ENCODE peak calls at places on chromosome 7, in nine cellular contexts. R is foreskin fibroblast, S is pancreas, X is endodermal cell, U is fibroblast of lung, F is GM23338, I is AG10803, E is A549, T is heart left ventricle. D is an unnamed sample.

GRCh38 chr7:102287082-102287464 is 405 bp downstream of the SH2B2 start:
- DNase-seq in R (no peak), S (no peak), X (no peak), U (no peak), F (no peak), I (no peak), E (no peak), T (no peak), D (no peak)

GRCh38 chr7:108600399-108600798 is 30.7 kb downstream of the DNAJB9 start:
- DNase-seq in R (no peak), S (no peak), X (no peak), U (no peak), F (no peak), I (no peak), E (no peak), T (no peak), D (no peak)

GRCh38 chr7:17584822-17585221 is 286.4 kb downstream of the AHR start:
- DNase-seq in R (peak; percentile 28), S (no peak), X (no peak), U (peak; percentile 72), F (no peak), I (peak; percentile 87), E (no peak), T (no peak), D (peak; percentile 56)

GRCh38 chr7:155000795-155001194 is 2.1 kb downstream of the PAXIP1 start:
- DNase-seq in R (no peak), S (no peak), X (no peak), U (no peak), F (peak; percentile 46), I (no peak), E (no peak), T (no peak), D (no peak)

GRCh38 chr7:30453016-30453415 is 25.6 kb downstream of the NOD1 start:
- DNase-seq in R (no peak), S (no peak), X (no peak), U (no peak), F (no peak), I (no peak), E (no peak), T (no peak), D (no peak)

GRCh38 chr7:19079066-19079465 is 38.4 kb downstream of the TWIST1 start:
- DNase-seq in R (peak; percentile 68), S (no peak), X (no peak), U (peak; percentile 65), F (no peak), I (peak; percentile 54), E (no peak), T (no peak), D (peak; percentile 87)

GRCh38 chr7:28984631-28985030 is 26.5 kb upstream of the TRIL start:
- DNase-seq in R (peak; percentile 92), S (no peak), X (peak; percentile 71), U (peak; percentile 91), F (peak; percentile 49), I (peak; percentile 93), E (no peak), T (peak; percentile 55), D (peak; percentile 87)

GRCh38 chr7:75969704-75970498 is 24.5 kb downstream of the TMEM120A start:
- DNase-seq in R (no peak), S (no peak), X (no peak), U (no peak), F (no peak), I (no peak), E (no peak), T (no peak), D (no peak)

GRCh38 chr7:73742753-73743641 is 4.4 kb upstream of the ABHD11 start:
- DNase-seq in R (peak; percentile 44), S (peak; percentile 95), X (peak; percentile 100), U (no peak), F (peak; percentile 98), I (no peak), E (peak; percentile 61), T (no peak), D (peak; percentile 36)

GRCh38 chr7:130648580-130648979 is 20.0 kb downstream of the COPG2 start:
- DNase-seq in R (no peak), S (no peak), X (no peak), U (no peak), F (no peak), I (no peak), E (no peak), T (no peak), D (no peak)

GRCh38 chr7:37142943-37143342 is 305.7 kb downstream of the ELMO1 start:
- DNase-seq in R (no peak), S (no peak), X (no peak), U (no peak), F (no peak), I (peak; percentile 6), E (no peak), T (no peak), D (no peak)

DNA sequence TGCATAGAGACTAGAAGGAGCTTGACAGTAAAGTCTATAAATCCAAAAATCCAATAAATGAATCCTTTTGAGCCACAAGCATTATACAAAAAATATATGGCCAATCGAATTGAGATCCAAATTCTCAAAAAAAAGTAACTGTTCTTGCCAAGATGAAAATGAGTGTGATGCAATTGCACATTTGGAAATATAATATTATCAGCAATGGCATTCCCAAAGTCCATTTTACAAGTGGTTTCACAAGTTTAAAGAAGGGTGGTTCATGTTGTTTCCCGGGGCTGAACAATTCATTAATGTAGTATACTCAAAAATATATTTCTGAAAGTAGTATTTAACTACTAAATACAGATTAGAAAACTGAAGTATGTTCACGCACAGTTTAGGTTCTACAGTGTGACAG is 7.3 kb downstream of the RP9 start:
- DNase-seq in R (no peak), S (no peak), X (no peak), U (peak; percentile 25), F (no peak), I (peak; percentile 15), E (no peak), T (no peak), D (no peak)
- H3K4me3 ChIP-seq in R (no peak overlapping the region), S (no peak overlapping the region), X (no peak overlapping the region), U (no peak overlapping the region), F (no peak overlapping the region), I (no peak overlapping the region), E (no peak overlapping the region), T (no peak overlapping the region), D (no peak overlapping the region)

GRCh38 chr7:32071466-32072091 is 1.4 kb upstream of the PDE1C start:
- DNase-seq in R (no peak), S (no peak), X (peak; percentile 53), U (no peak), F (peak; percentile 21), I (no peak), E (no peak), T (no peak), D (no peak)
- H3K4me3 ChIP-seq in R (no peak overlapping the region), S (no peak overlapping the region), X (peak overlapping the region; percentile 86), U (peak overlapping the region; percentile 43), F (peak overlapping the region; percentile 90), I (peak overlapping the region; percentile 67), E (peak overlapping the region; percentile 58), T (peak overlapping the region; percentile 65), D (no peak overlapping the region)

GRCh38 chr7:128352138-128352537 is 8.4 kb upstream of the RBM28 start:
- DNase-seq in R (peak; percentile 61), S (peak; percentile 64), X (peak; percentile 96), U (peak; percentile 26), F (peak; percentile 95), I (peak; percentile 14), E (peak; percentile 22), T (no peak), D (peak; percentile 41)
- H3K4me3 ChIP-seq in R (no peak overlapping the region), S (no peak overlapping the region), X (no peak overlapping the region), U (no peak overlapping the region), F (peak overlapping the region; percentile 32), I (no peak overlapping the region), E (no peak overlapping the region), T (no peak overlapping the region), D (no peak overlapping the region)

GRCh38 chr7:50367098-50367497 is 62.6 kb downstream of the IKZF1 start:
- DNase-seq in R (no peak), S (no peak), X (no peak), U (no peak), F (no peak), I (no peak), E (no peak), T (no peak), D (no peak)
- H3K4me3 ChIP-seq in R (no peak overlapping the region), S (no peak overlapping the region), X (no peak overlapping the region), U (no peak overlapping the region), F (no peak overlapping the region), I (no peak overlapping the region), E (no peak overlapping the region), T (no peak overlapping the region), D (no peak overlapping the region)

GRCh38 chr7:27167170-27167505 is 1.8 kb upstream of the HOXA9 start:
- DNase-seq in R (peak; percentile 87), S (no peak), X (no peak), U (no peak), F (peak; percentile 20), I (peak; percentile 87), E (no peak), T (no peak), D (no peak)
- H3K4me3 ChIP-seq in R (peak overlapping the region; percentile 93), S (no peak overlapping the region), X (no peak overlapping the region), U (no peak overlapping the region), F (no peak overlapping the region), I (peak overlapping the region; percentile 87), E (no peak overlapping the region), T (no peak overlapping the region), D (no peak overlapping the region)

GRCh38 chr7:142795339-142795863 is 24.6 kb downstream of the PRSS2 start:
- DNase-seq in R (no peak), S (no peak), X (peak; percentile 83), U (no peak), F (peak; percentile 87), I (no peak), E (no peak), T (no peak), D (no peak)
- H3K4me3 ChIP-seq in R (no peak overlapping the region), S (no peak overlapping the region), X (no peak overlapping the region), U (no peak overlapping the region), F (peak overlapping the region; percentile 87), I (no peak overlapping the region), E (no peak overlapping the region), T (no peak overlapping the region), D (no peak overlapping the region)

GRCh38 chr7:93835684-93836083 is 54.9 kb downstream of the TFPI2 start:
- DNase-seq in R (no peak), S (no peak), X (no peak), U (no peak), F (no peak), I (peak; percentile 38), E (no peak), T (no peak), D (peak; percentile 27)
- H3K4me3 ChIP-seq in R (no peak overlapping the region), S (no peak overlapping the region), X (no peak overlapping the region), U (no peak overlapping the region), F (no peak overlapping the region), I (no peak overlapping the region), E (no peak overlapping the region), T (no peak overlapping the region), D (no peak overlapping the region)

DNA sequence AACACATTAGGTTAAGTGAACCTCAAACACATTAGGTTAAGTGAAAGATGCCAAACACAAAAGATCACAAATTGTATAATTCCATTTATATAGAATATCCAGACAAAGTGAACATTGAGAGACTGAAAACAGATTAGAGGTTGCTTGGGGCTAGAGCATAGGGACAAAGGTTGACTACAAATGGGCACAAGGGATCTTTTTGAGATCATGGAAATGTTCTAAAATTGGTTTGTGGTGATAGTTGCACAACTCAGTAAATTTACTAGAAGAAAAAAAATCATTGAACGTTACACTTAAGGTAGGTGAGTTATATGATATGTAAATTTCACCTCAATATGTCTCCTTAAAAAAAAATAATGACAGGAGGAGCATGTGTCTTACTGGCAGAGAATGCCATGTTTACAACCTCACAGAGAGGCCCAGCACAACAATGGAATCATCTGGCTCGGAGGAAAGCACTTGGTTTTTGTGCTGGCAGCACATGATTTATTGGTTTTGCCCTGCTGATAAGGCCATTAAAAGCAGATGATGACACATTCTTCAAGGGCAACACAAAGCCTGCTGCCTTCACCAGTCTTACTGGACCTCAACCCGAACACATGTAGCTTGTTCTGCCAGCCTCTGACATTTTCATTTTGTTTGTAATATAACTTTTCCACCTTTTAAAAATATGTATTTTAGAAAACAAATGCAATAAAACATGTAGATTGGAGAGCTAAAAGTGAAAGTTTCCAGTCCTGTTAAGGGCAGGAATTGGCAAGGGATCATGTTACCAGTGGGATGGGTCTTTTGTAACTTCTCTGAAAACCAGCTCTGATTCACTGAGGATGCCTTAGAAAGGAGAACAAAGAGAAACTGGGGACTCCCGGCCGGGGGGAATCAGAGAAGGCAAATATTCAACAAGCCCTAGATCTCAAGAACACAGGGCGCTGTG is 11.9 kb upstream of the LMOD2 start:
- DNase-seq in R (peak; percentile 80), S (peak; percentile 26), X (peak; percentile 81), U (peak; percentile 85), F (peak; percentile 91), I (peak; percentile 43), E (peak; percentile 13), T (peak; percentile 43), D (peak; percentile 90)
- H3K4me3 ChIP-seq in R (peak overlapping the region; percentile 52), S (no peak overlapping the region), X (peak overlapping the region; percentile 3), U (peak overlapping the region; percentile 46), F (no peak overlapping the region), I (peak overlapping the region; percentile 37), E (no peak overlapping the region), T (peak overlapping the region; percentile 8), D (peak overlapping the region; percentile 39)

D was measured in choroid plexus epithelial cell.